ENCODE peak calls at places on chromosomes 7 and 10, in four cellular contexts. H is CD4-positive, CD25-positive, alpha-beta regulatory T cell; N is mammary epithelial cell; P is AG04450. A is an unnamed sample.

GRCh38 chr10:124106241-124106905 is 13.0 kb upstream of the CHST15 start:
- DNase-seq in H (no peak), N (peak), P (peak), A (peak)

GRCh38 chr10:102777696-102778530 is 34.2 kb downstream of the WBP1L start:
- DNase-seq in H (no peak), N (no peak), P (no peak), A (no peak)

GRCh38 chr7:155533827-155534690 is 12.3 kb downstream of the CNPY1 start:
- DNase-seq in H (no peak), N (no peak), P (no peak), A (no peak)

GRCh38 chr10:132704008-132704814 is 81.7 kb downstream of the NKX6-2 start:
- DNase-seq in H (no peak), N (no peak), P (no peak), A (no peak)

GRCh38 chr7:37449621-37450020 is 957 bp upstream of the ELMO1 start:
- DNase-seq in H (no peak), N (no peak), P (no peak), A (no peak)

GRCh38 chr10:71948496-71949067 is 15.6 kb upstream of the CHST3 start:
- DNase-seq in H (no peak), N (no peak), P (no peak), A (no peak)

GRCh38 chr7:83655951-83656556 is 7.1 kb upstream of the SEMA3E start:
- DNase-seq in H (no peak), N (peak), P (peak), A (peak)

GRCh38 chr7:129315916-129316315 is 91.1 kb downstream of the AHCYL2 start:
- DNase-seq in H (no peak), N (peak), P (no peak), A (no peak)

GRCh38 chr7:6730343-6730633 is 23.5 kb upstream of the ZNF12 start:
- DNase-seq in H (no peak), N (no peak), P (no peak), A (no peak)

GRCh38 chr10:34080485-34081346 is 734.4 kb downstream of the PARD3 start:
- DNase-seq in H (no peak), N (no peak), P (no peak), A (no peak)

GRCh38 chr10:80166581-80167470 is 34.3 kb downstream of the PLAC9 start:
- DNase-seq in H (no peak), N (no peak), P (no peak), A (no peak)

GRCh38 chr7:44757311-44757710 is 8.7 kb downstream of the ZMIZ2 start:
- DNase-seq in H (no peak), N (no peak), P (no peak), A (no peak)

GRCh38 chr7:5594616-5595544 is 171.2 kb upstream of the TNRC18 start:
- DNase-seq in H (no peak), N (peak), P (no peak), A (no peak)

GRCh38 chr7:50358306-50358705 is 53.8 kb downstream of the IKZF1 start:
- DNase-seq in H (no peak), N (no peak), P (no peak), A (no peak)
- H3K27ac ChIP-seq in H (peak), N (no peak), P (no peak), A (no peak)

GRCh38 chr7:27822245-27822644 is 82.3 kb downstream of the TAX1BP1 start:
- DNase-seq in H (no peak), N (no peak), P (no peak), A (no peak)
- H3K27ac ChIP-seq in H (no peak), N (no peak), P (no peak), A (no peak)

GRCh38 chr10:104322416-104322782 is 15.9 kb downstream of the ITPRIP start:
- DNase-seq in H (no peak), N (peak), P (no peak), A (peak)

GRCh38 chr10:104323721-104324686 is 14.3 kb downstream of the ITPRIP start:
- DNase-seq in H (no peak), N (no peak), P (no peak), A (no peak)

GRCh38 chr10:104321226-104321625 is 17.0 kb downstream of the ITPRIP start:
- DNase-seq in H (no peak), N (no peak), P (no peak), A (no peak)

GRCh38 chr10:104323085-104323484 is 15.2 kb downstream of the ITPRIP start:
- DNase-seq in H (no peak), N (no peak), P (no peak), A (no peak)

DNA sequence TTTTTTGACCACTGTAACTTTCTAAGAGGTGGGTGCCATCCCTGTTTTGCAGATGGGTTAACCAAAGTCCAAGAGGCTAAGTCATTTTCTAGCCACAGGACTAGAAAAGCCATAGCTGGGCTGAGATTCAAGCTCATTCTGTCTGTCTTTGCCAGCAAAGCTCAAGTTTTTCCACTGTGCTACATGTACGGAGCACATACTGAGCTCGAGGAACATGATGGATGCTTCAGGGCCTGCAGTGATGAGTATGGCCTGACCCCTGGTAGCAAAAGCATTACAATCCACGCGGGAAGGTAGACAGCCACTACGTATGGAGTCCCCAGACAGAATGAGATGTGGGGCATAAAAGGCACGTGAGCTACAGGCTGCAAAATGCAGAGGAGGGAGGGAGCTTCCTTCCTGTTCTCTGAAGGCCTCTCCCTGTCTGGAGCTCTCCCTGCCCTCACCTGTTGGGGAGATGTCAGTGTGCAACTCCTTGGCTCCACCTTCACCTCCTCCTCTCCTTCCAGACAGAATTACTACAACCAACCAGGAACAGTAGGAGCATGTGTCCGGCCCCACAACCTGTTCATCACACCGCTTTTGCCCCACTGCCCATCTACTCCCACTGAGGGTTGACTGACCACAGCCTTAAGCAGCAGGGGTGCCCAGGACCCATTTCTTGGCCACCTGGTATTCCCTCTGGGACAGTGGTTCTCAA is 16.4 kb downstream of the ITPRIP start:
- DNase-seq in H (no peak), N (no peak), P (no peak), A (no peak)
- H3K27ac ChIP-seq in H (peak), N (peak), P (peak), A (no peak)

GRCh38 chr10:44967596-44967995 is 8.0 kb downstream of the RASSF4 start:
- DNase-seq in H (no peak), N (no peak), P (no peak), A (no peak)
- H3K27ac ChIP-seq in H (no peak), N (no peak), P (peak), A (no peak)

GRCh38 chr7:50734246-50734645 is 48.5 kb downstream of the GRB10 start:
- DNase-seq in H (no peak), N (no peak), P (no peak), A (no peak)
- H3K27ac ChIP-seq in H (no peak), N (no peak), P (no peak), A (no peak)

GRCh38 chr10:3270597-3270996 is 98.0 kb upstream of the PITRM1 start:
- DNase-seq in H (no peak), N (no peak), P (no peak), A (no peak)
- H3K27ac ChIP-seq in H (no peak), N (no peak), P (no peak), A (no peak)

A was measured in MM.1S.